ENCODE peak calls at places on chromosomes 5 and 9, in nine cellular contexts. One of them, this sample, is unnamed.

GRCh38 chr5:154840435-154841272 is 9.7 kb downstream of the FAXDC2 start:
- DNase-seq in activated B cell treated with CpG ODN at 0.5 μM for 24 hours: no peak
- DNase-seq in effector memory CD4-positive, alpha-beta T cell: no peak
- DNase-seq in activated effector memory CD4-positive, alpha-beta T cell treated with Interleukin-2 at 50 U/mL for 16 hours: no peak
- DNase-seq in NK-92 treated with Interleukin-12 subunit alpha and Interleukin-12 subunit beta, amount 100 ng/mL, for 24 hours: no peak
- DNase-seq in Right ventricle myocardium superior: no peak
- DNase-seq in T-helper 2 cell: no peak
- DNase-seq in kidney epithelial cell: no peak
- DNase-seq in PC-9: no peak
- DNase-seq in this sample: no peak

GRCh38 chr5:42807722-42808447 is 3.8 kb downstream of the SELENOP start:
- DNase-seq in activated B cell treated with CpG ODN at 0.5 μM for 24 hours: no peak
- DNase-seq in effector memory CD4-positive, alpha-beta T cell: no peak
- DNase-seq in activated effector memory CD4-positive, alpha-beta T cell treated with Interleukin-2 at 50 U/mL for 16 hours: no peak
- DNase-seq in NK-92 treated with Interleukin-12 subunit alpha and Interleukin-12 subunit beta, amount 100 ng/mL, for 24 hours: no peak
- DNase-seq in Right ventricle myocardium superior: no peak
- DNase-seq in T-helper 2 cell: no peak
- DNase-seq in kidney epithelial cell: no peak
- DNase-seq in PC-9: no peak
- DNase-seq in this sample: no peak

GRCh38 chr9:97307500-97308163 is at the start of gene CCDC180:
- DNase-seq in activated B cell treated with CpG ODN at 0.5 μM for 24 hours: no peak
- DNase-seq in effector memory CD4-positive, alpha-beta T cell: no peak
- DNase-seq in activated effector memory CD4-positive, alpha-beta T cell treated with Interleukin-2 at 50 U/mL for 16 hours: no peak
- DNase-seq in NK-92 treated with Interleukin-12 subunit alpha and Interleukin-12 subunit beta, amount 100 ng/mL, for 24 hours: no peak
- DNase-seq in Right ventricle myocardium superior: peak; percentile 49
- DNase-seq in T-helper 2 cell: no peak
- DNase-seq in kidney epithelial cell: no peak
- DNase-seq in PC-9: no peak
- DNase-seq in this sample: peak; percentile 8

GRCh38 chr5:160513485-160513884 is 91.8 kb downstream of the PTTG1 start:
- DNase-seq in activated B cell treated with CpG ODN at 0.5 μM for 24 hours: no peak
- DNase-seq in effector memory CD4-positive, alpha-beta T cell: no peak
- DNase-seq in activated effector memory CD4-positive, alpha-beta T cell treated with Interleukin-2 at 50 U/mL for 16 hours: no peak
- DNase-seq in NK-92 treated with Interleukin-12 subunit alpha and Interleukin-12 subunit beta, amount 100 ng/mL, for 24 hours: no peak
- DNase-seq in Right ventricle myocardium superior: no peak
- DNase-seq in T-helper 2 cell: no peak
- DNase-seq in kidney epithelial cell: no peak
- DNase-seq in PC-9: no peak
- DNase-seq in this sample: no peak

GRCh38 chr5:953535-954449 is 54.8 kb upstream of the NKD2 start:
- DNase-seq in activated B cell treated with CpG ODN at 0.5 μM for 24 hours: no peak
- DNase-seq in effector memory CD4-positive, alpha-beta T cell: no peak
- DNase-seq in activated effector memory CD4-positive, alpha-beta T cell treated with Interleukin-2 at 50 U/mL for 16 hours: no peak
- DNase-seq in NK-92 treated with Interleukin-12 subunit alpha and Interleukin-12 subunit beta, amount 100 ng/mL, for 24 hours: no peak
- DNase-seq in Right ventricle myocardium superior: no peak
- DNase-seq in T-helper 2 cell: no peak
- DNase-seq in kidney epithelial cell: no peak
- DNase-seq in PC-9: no peak
- DNase-seq in this sample: no peak

GRCh38 chr5:114176356-114176755 is 185.5 kb upstream of the KCNN2 start:
- DNase-seq in activated B cell treated with CpG ODN at 0.5 μM for 24 hours: no peak
- DNase-seq in effector memory CD4-positive, alpha-beta T cell: no peak
- DNase-seq in activated effector memory CD4-positive, alpha-beta T cell treated with Interleukin-2 at 50 U/mL for 16 hours: no peak
- DNase-seq in NK-92 treated with Interleukin-12 subunit alpha and Interleukin-12 subunit beta, amount 100 ng/mL, for 24 hours: no peak
- DNase-seq in Right ventricle myocardium superior: no peak
- DNase-seq in T-helper 2 cell: no peak
- DNase-seq in kidney epithelial cell: peak; percentile 2
- DNase-seq in PC-9: peak; percentile 38
- DNase-seq in this sample: peak; percentile 33

GRCh38 chr5:29143266-29143665 is 2050.2 kb upstream of the CDH6 start:
- DNase-seq in activated B cell treated with CpG ODN at 0.5 μM for 24 hours: no peak
- DNase-seq in effector memory CD4-positive, alpha-beta T cell: no peak
- DNase-seq in activated effector memory CD4-positive, alpha-beta T cell treated with Interleukin-2 at 50 U/mL for 16 hours: no peak
- DNase-seq in NK-92 treated with Interleukin-12 subunit alpha and Interleukin-12 subunit beta, amount 100 ng/mL, for 24 hours: no peak
- DNase-seq in Right ventricle myocardium superior: no peak
- DNase-seq in T-helper 2 cell: no peak
- DNase-seq in kidney epithelial cell: no peak
- DNase-seq in PC-9: no peak
- DNase-seq in this sample: no peak

GRCh38 chr5:52693279-52693678 is 94.4 kb upstream of the ITGA1 start:
- DNase-seq in activated B cell treated with CpG ODN at 0.5 μM for 24 hours: no peak
- DNase-seq in effector memory CD4-positive, alpha-beta T cell: peak; percentile 3
- DNase-seq in activated effector memory CD4-positive, alpha-beta T cell treated with Interleukin-2 at 50 U/mL for 16 hours: no peak
- DNase-seq in NK-92 treated with Interleukin-12 subunit alpha and Interleukin-12 subunit beta, amount 100 ng/mL, for 24 hours: no peak
- DNase-seq in Right ventricle myocardium superior: peak; percentile 48
- DNase-seq in T-helper 2 cell: no peak
- DNase-seq in kidney epithelial cell: no peak
- DNase-seq in PC-9: no peak
- DNase-seq in this sample: peak; percentile 31

GRCh38 chr5:125835293-125836172 is 587.7 kb upstream of the GRAMD2B start:
- DNase-seq in activated B cell treated with CpG ODN at 0.5 μM for 24 hours: no peak
- DNase-seq in effector memory CD4-positive, alpha-beta T cell: no peak
- DNase-seq in activated effector memory CD4-positive, alpha-beta T cell treated with Interleukin-2 at 50 U/mL for 16 hours: no peak
- DNase-seq in NK-92 treated with Interleukin-12 subunit alpha and Interleukin-12 subunit beta, amount 100 ng/mL, for 24 hours: no peak
- DNase-seq in Right ventricle myocardium superior: no peak
- DNase-seq in T-helper 2 cell: no peak
- DNase-seq in kidney epithelial cell: no peak
- DNase-seq in PC-9: no peak
- DNase-seq in this sample: peak; percentile 64

GRCh38 chr5:54415896-54416640 is 39.4 kb upstream of the HSPB3 start:
- DNase-seq in activated B cell treated with CpG ODN at 0.5 μM for 24 hours: no peak
- DNase-seq in effector memory CD4-positive, alpha-beta T cell: no peak
- DNase-seq in activated effector memory CD4-positive, alpha-beta T cell treated with Interleukin-2 at 50 U/mL for 16 hours: no peak
- DNase-seq in NK-92 treated with Interleukin-12 subunit alpha and Interleukin-12 subunit beta, amount 100 ng/mL, for 24 hours: no peak
- DNase-seq in Right ventricle myocardium superior: no peak
- DNase-seq in T-helper 2 cell: no peak
- DNase-seq in kidney epithelial cell: no peak
- DNase-seq in PC-9: peak; percentile 84
- DNase-seq in this sample: no peak

GRCh38 chr9:118449554-118449953 is 745.4 kb downstream of the TLR4 start:
- DNase-seq in activated B cell treated with CpG ODN at 0.5 μM for 24 hours: no peak
- DNase-seq in effector memory CD4-positive, alpha-beta T cell: no peak
- DNase-seq in activated effector memory CD4-positive, alpha-beta T cell treated with Interleukin-2 at 50 U/mL for 16 hours: no peak
- DNase-seq in NK-92 treated with Interleukin-12 subunit alpha and Interleukin-12 subunit beta, amount 100 ng/mL, for 24 hours: no peak
- DNase-seq in Right ventricle myocardium superior: no peak
- DNase-seq in T-helper 2 cell: no peak
- DNase-seq in kidney epithelial cell: no peak
- DNase-seq in PC-9: no peak
- DNase-seq in this sample: no peak